ENCODE peak calls at places on chromosomes 4 and X, in seven cellular contexts. One of them, this sample, is unnamed.

GRCh38 chr4:127370495-127371069 is 262.2 kb upstream of the INTU start:
- DNase-seq in effector CD8-positive, alpha-beta T cell: no peak
- DNase-seq in C1 segment of cervical spinal cord: no peak
- DNase-seq in DMS79 treated with DMSO at 0.1 percent for 48 hours: no peak
- DNase-seq in NCI-H1092 treated with DMSO at 0.1 percent for 48 hours: no peak
- DNase-seq in WTC11: no peak
- DNase-seq in ELR: peak
- DNase-seq in this sample: peak

GRCh38 chrX:111649641-111650040 is 31.3 kb upstream of the ALG13 start:
- DNase-seq in effector CD8-positive, alpha-beta T cell: no peak
- DNase-seq in C1 segment of cervical spinal cord: no peak
- DNase-seq in DMS79 treated with DMSO at 0.1 percent for 48 hours: no peak
- DNase-seq in NCI-H1092 treated with DMSO at 0.1 percent for 48 hours: no peak
- DNase-seq in WTC11: no peak
- DNase-seq in ELR: no peak
- DNase-seq in this sample: no peak

GRCh38 chr4:77911091-77911490 is 48.5 kb downstream of the MRPL1 start:
- DNase-seq in effector CD8-positive, alpha-beta T cell: no peak
- DNase-seq in C1 segment of cervical spinal cord: no peak
- DNase-seq in DMS79 treated with DMSO at 0.1 percent for 48 hours: no peak
- DNase-seq in NCI-H1092 treated with DMSO at 0.1 percent for 48 hours: no peak
- DNase-seq in WTC11: no peak
- DNase-seq in ELR: peak
- DNase-seq in this sample: no peak

GRCh38 chr4:164312671-164313070 is 441.3 kb upstream of the SMIM31 start:
- DNase-seq in effector CD8-positive, alpha-beta T cell: no peak
- DNase-seq in C1 segment of cervical spinal cord: no peak
- DNase-seq in DMS79 treated with DMSO at 0.1 percent for 48 hours: no peak
- DNase-seq in NCI-H1092 treated with DMSO at 0.1 percent for 48 hours: no peak
- DNase-seq in WTC11: no peak
- DNase-seq in ELR: no peak
- DNase-seq in this sample: no peak

GRCh38 chr4:119040711-119041185 is 94.9 kb upstream of the MYOZ2 start:
- DNase-seq in effector CD8-positive, alpha-beta T cell: no peak
- DNase-seq in C1 segment of cervical spinal cord: no peak
- DNase-seq in DMS79 treated with DMSO at 0.1 percent for 48 hours: no peak
- DNase-seq in NCI-H1092 treated with DMSO at 0.1 percent for 48 hours: no peak
- DNase-seq in WTC11: peak
- DNase-seq in ELR: peak
- DNase-seq in this sample: no peak

GRCh38 chr4:157012781-157013180 is 41.2 kb upstream of the PDGFC start:
- DNase-seq in effector CD8-positive, alpha-beta T cell: no peak
- DNase-seq in C1 segment of cervical spinal cord: no peak
- DNase-seq in DMS79 treated with DMSO at 0.1 percent for 48 hours: no peak
- DNase-seq in NCI-H1092 treated with DMSO at 0.1 percent for 48 hours: no peak
- DNase-seq in WTC11: no peak
- DNase-seq in ELR: peak
- DNase-seq in this sample: no peak

GRCh38 chr4:40547446-40548132 is 82.1 kb downstream of the RBM47 start:
- DNase-seq in effector CD8-positive, alpha-beta T cell: no peak
- DNase-seq in C1 segment of cervical spinal cord: no peak
- DNase-seq in DMS79 treated with DMSO at 0.1 percent for 48 hours: no peak
- DNase-seq in NCI-H1092 treated with DMSO at 0.1 percent for 48 hours: no peak
- DNase-seq in WTC11: no peak
- DNase-seq in ELR: peak
- DNase-seq in this sample: no peak

GRCh38 chrX:150517303-150517896 is 51.0 kb upstream of the MTM1 start:
- DNase-seq in effector CD8-positive, alpha-beta T cell: no peak
- DNase-seq in C1 segment of cervical spinal cord: no peak
- DNase-seq in DMS79 treated with DMSO at 0.1 percent for 48 hours: no peak
- DNase-seq in NCI-H1092 treated with DMSO at 0.1 percent for 48 hours: no peak
- DNase-seq in WTC11: no peak
- DNase-seq in ELR: peak
- DNase-seq in this sample: no peak

GRCh38 chrX:30824275-30824674 is 64.8 kb downstream of the TAB3 start:
- DNase-seq in effector CD8-positive, alpha-beta T cell: no peak
- DNase-seq in C1 segment of cervical spinal cord: no peak
- DNase-seq in DMS79 treated with DMSO at 0.1 percent for 48 hours: no peak
- DNase-seq in NCI-H1092 treated with DMSO at 0.1 percent for 48 hours: no peak
- DNase-seq in WTC11: no peak
- DNase-seq in ELR: no peak
- DNase-seq in this sample: no peak

GRCh38 chr4:176380352-176381157 is 60.8 kb downstream of the SPCS3 start:
- DNase-seq in effector CD8-positive, alpha-beta T cell: no peak
- DNase-seq in C1 segment of cervical spinal cord: no peak
- DNase-seq in DMS79 treated with DMSO at 0.1 percent for 48 hours: peak
- DNase-seq in NCI-H1092 treated with DMSO at 0.1 percent for 48 hours: no peak
- DNase-seq in WTC11: no peak
- DNase-seq in ELR: no peak
- DNase-seq in this sample: no peak

GRCh38 chr4:139564502-139564901 is 8.5 kb upstream of the SETD7 start:
- DNase-seq in effector CD8-positive, alpha-beta T cell: no peak
- DNase-seq in C1 segment of cervical spinal cord: no peak
- DNase-seq in DMS79 treated with DMSO at 0.1 percent for 48 hours: no peak
- DNase-seq in NCI-H1092 treated with DMSO at 0.1 percent for 48 hours: no peak
- DNase-seq in WTC11: no peak
- DNase-seq in ELR: no peak
- DNase-seq in this sample: no peak

GRCh38 chr4:20416800-20417199 is 165.1 kb downstream of the SLIT2 start:
- DNase-seq in effector CD8-positive, alpha-beta T cell: no peak
- DNase-seq in C1 segment of cervical spinal cord: no peak
- DNase-seq in DMS79 treated with DMSO at 0.1 percent for 48 hours: no peak
- DNase-seq in NCI-H1092 treated with DMSO at 0.1 percent for 48 hours: no peak
- DNase-seq in WTC11: no peak
- DNase-seq in ELR: no peak
- DNase-seq in this sample: no peak

GRCh38 chrX:10741496-10742048 is 121.2 kb upstream of the MID1 start:
- DNase-seq in effector CD8-positive, alpha-beta T cell: no peak
- DNase-seq in C1 segment of cervical spinal cord: no peak
- DNase-seq in DMS79 treated with DMSO at 0.1 percent for 48 hours: no peak
- DNase-seq in NCI-H1092 treated with DMSO at 0.1 percent for 48 hours: no peak
- DNase-seq in WTC11: no peak
- DNase-seq in ELR: peak
- DNase-seq in this sample: no peak

GRCh38 chr4:53937327-53937726 is 127.1 kb downstream of the CHIC2 start:
- DNase-seq in effector CD8-positive, alpha-beta T cell: no peak
- DNase-seq in C1 segment of cervical spinal cord: no peak
- DNase-seq in DMS79 treated with DMSO at 0.1 percent for 48 hours: no peak
- DNase-seq in NCI-H1092 treated with DMSO at 0.1 percent for 48 hours: no peak
- DNase-seq in WTC11: no peak
- DNase-seq in ELR: no peak
- DNase-seq in this sample: no peak

GRCh38 chrX:131025336-131025735 is 32.8 kb upstream of the ARHGAP36 start:
- DNase-seq in effector CD8-positive, alpha-beta T cell: no peak
- DNase-seq in C1 segment of cervical spinal cord: no peak
- DNase-seq in DMS79 treated with DMSO at 0.1 percent for 48 hours: no peak
- DNase-seq in NCI-H1092 treated with DMSO at 0.1 percent for 48 hours: no peak
- DNase-seq in WTC11: no peak
- DNase-seq in ELR: no peak
- DNase-seq in this sample: no peak

GRCh38 chr4:67727124-67727850 is 26.3 kb upstream of the UBA6 start:
- DNase-seq in effector CD8-positive, alpha-beta T cell: no peak
- DNase-seq in C1 segment of cervical spinal cord: no peak
- DNase-seq in DMS79 treated with DMSO at 0.1 percent for 48 hours: no peak
- DNase-seq in NCI-H1092 treated with DMSO at 0.1 percent for 48 hours: no peak
- DNase-seq in WTC11: no peak
- DNase-seq in ELR: peak
- DNase-seq in this sample: no peak

GRCh38 chrX:67692246-67692645 is 148.4 kb downstream of the AR start:
- DNase-seq in effector CD8-positive, alpha-beta T cell: no peak
- DNase-seq in C1 segment of cervical spinal cord: no peak
- DNase-seq in DMS79 treated with DMSO at 0.1 percent for 48 hours: no peak
- DNase-seq in NCI-H1092 treated with DMSO at 0.1 percent for 48 hours: no peak
- DNase-seq in WTC11: no peak
- DNase-seq in ELR: peak
- DNase-seq in this sample: no peak

GRCh38 chr4:184265566-184266351 is 48.1 kb upstream of the ENPP6 start:
- DNase-seq in effector CD8-positive, alpha-beta T cell: no peak
- DNase-seq in C1 segment of cervical spinal cord: no peak
- DNase-seq in DMS79 treated with DMSO at 0.1 percent for 48 hours: no peak
- DNase-seq in NCI-H1092 treated with DMSO at 0.1 percent for 48 hours: no peak
- DNase-seq in WTC11: no peak
- DNase-seq in ELR: peak
- DNase-seq in this sample: no peak

GRCh38 chr4:158068063-158068462 is 104.8 kb downstream of the GASK1B start:
- DNase-seq in effector CD8-positive, alpha-beta T cell: no peak
- DNase-seq in C1 segment of cervical spinal cord: no peak
- DNase-seq in DMS79 treated with DMSO at 0.1 percent for 48 hours: no peak
- DNase-seq in NCI-H1092 treated with DMSO at 0.1 percent for 48 hours: no peak
- DNase-seq in WTC11: no peak
- DNase-seq in ELR: no peak
- DNase-seq in this sample: no peak

GRCh38 chr4:98386-98785 is 25.9 kb upstream of the ZNF718 start:
- DNase-seq in effector CD8-positive, alpha-beta T cell: no peak
- DNase-seq in C1 segment of cervical spinal cord: no peak
- DNase-seq in DMS79 treated with DMSO at 0.1 percent for 48 hours: no peak
- DNase-seq in NCI-H1092 treated with DMSO at 0.1 percent for 48 hours: no peak
- DNase-seq in WTC11: no peak
- DNase-seq in ELR: no peak
- DNase-seq in this sample: no peak

GRCh38 chrX:28847423-28847822 is 260.2 kb downstream of the IL1RAPL1 start:
- DNase-seq in effector CD8-positive, alpha-beta T cell: no peak
- DNase-seq in C1 segment of cervical spinal cord: no peak
- DNase-seq in DMS79 treated with DMSO at 0.1 percent for 48 hours: no peak
- DNase-seq in NCI-H1092 treated with DMSO at 0.1 percent for 48 hours: no peak
- DNase-seq in WTC11: peak
- DNase-seq in ELR: peak
- DNase-seq in this sample: no peak

GRCh38 chrX:27883468-27884092 is 75.8 kb downstream of the MAGEB10 start:
- DNase-seq in effector CD8-positive, alpha-beta T cell: no peak
- DNase-seq in C1 segment of cervical spinal cord: no peak
- DNase-seq in DMS79 treated with DMSO at 0.1 percent for 48 hours: no peak
- DNase-seq in NCI-H1092 treated with DMSO at 0.1 percent for 48 hours: no peak
- DNase-seq in WTC11: no peak
- DNase-seq in ELR: no peak
- DNase-seq in this sample: no peak

GRCh38 chrX:153766871-153767673 is 3.0 kb downstream of the PLXNB3 start:
- DNase-seq in effector CD8-positive, alpha-beta T cell: no peak
- DNase-seq in C1 segment of cervical spinal cord: no peak
- DNase-seq in DMS79 treated with DMSO at 0.1 percent for 48 hours: no peak
- DNase-seq in NCI-H1092 treated with DMSO at 0.1 percent for 48 hours: peak
- DNase-seq in WTC11: no peak
- DNase-seq in ELR: no peak
- DNase-seq in this sample: peak

GRCh38 chr4:53558981-53559620 is 32.2 kb downstream of the LNX1 start:
- DNase-seq in effector CD8-positive, alpha-beta T cell: no peak
- DNase-seq in C1 segment of cervical spinal cord: no peak
- DNase-seq in DMS79 treated with DMSO at 0.1 percent for 48 hours: no peak
- DNase-seq in NCI-H1092 treated with DMSO at 0.1 percent for 48 hours: no peak
- DNase-seq in WTC11: no peak
- DNase-seq in ELR: peak
- DNase-seq in this sample: no peak

GRCh38 chrX:42109428-42109827 is 186.1 kb upstream of the CASK start:
- DNase-seq in effector CD8-positive, alpha-beta T cell: no peak
- DNase-seq in C1 segment of cervical spinal cord: no peak
- DNase-seq in DMS79 treated with DMSO at 0.1 percent for 48 hours: no peak
- DNase-seq in NCI-H1092 treated with DMSO at 0.1 percent for 48 hours: no peak
- DNase-seq in WTC11: no peak
- DNase-seq in ELR: no peak
- DNase-seq in this sample: no peak

GRCh38 chr4:7649411-7649740 is 214.6 kb upstream of the PSAPL1 start:
- DNase-seq in effector CD8-positive, alpha-beta T cell: no peak
- DNase-seq in C1 segment of cervical spinal cord: no peak
- DNase-seq in DMS79 treated with DMSO at 0.1 percent for 48 hours: no peak
- DNase-seq in NCI-H1092 treated with DMSO at 0.1 percent for 48 hours: no peak
- DNase-seq in WTC11: no peak
- DNase-seq in ELR: no peak
- DNase-seq in this sample: peak

GRCh38 chr4:16745009-16745408 is 153.4 kb downstream of the LDB2 start:
- DNase-seq in effector CD8-positive, alpha-beta T cell: no peak
- DNase-seq in C1 segment of cervical spinal cord: no peak
- DNase-seq in DMS79 treated with DMSO at 0.1 percent for 48 hours: no peak
- DNase-seq in NCI-H1092 treated with DMSO at 0.1 percent for 48 hours: no peak
- DNase-seq in WTC11: no peak
- DNase-seq in ELR: peak
- DNase-seq in this sample: no peak

GRCh38 chrX:106170318-106170717 is 2.2 kb downstream of the PWWP3B start:
- DNase-seq in effector CD8-positive, alpha-beta T cell: no peak
- DNase-seq in C1 segment of cervical spinal cord: no peak
- DNase-seq in DMS79 treated with DMSO at 0.1 percent for 48 hours: no peak
- DNase-seq in NCI-H1092 treated with DMSO at 0.1 percent for 48 hours: no peak
- DNase-seq in WTC11: no peak
- DNase-seq in ELR: no peak
- DNase-seq in this sample: no peak

This sample was measured in right lobe of liver.